ENCODE peak calls at places on chromosomes 11 and 22, in nine cellular contexts. M is body of pancreas, K is thyroid gland, O is fibroblast of lung, Y is lung, L is hepatocyte, T is psoas muscle, I is PC-3, S is MM.1S. B is an unnamed sample.

GRCh38 chr11:22566293-22566692 is 59.3 kb downstream of the FANCF start:
- DNase-seq in T (no peak), S (no peak), K (no peak), L (no peak), M (no peak), Y (no peak), I (no peak), O (no peak), B (peak; percentile 32)

GRCh38 chr22:23401910-23402274 is 178.2 kb downstream of the IGLL1 start:
- DNase-seq in T (no peak), O (no peak), S (no peak), Y (no peak), L (no peak), M (no peak), I (no peak), K (no peak), B (no peak)

GRCh38 chr22:46040471-46041465 is 63.8 kb upstream of the WNT7B start:
- DNase-seq in S (no peak), I (no peak), O (no peak), T (no peak), L (no peak), K (no peak), M (peak; percentile 68), Y (no peak), B (peak; percentile 48)

GRCh38 chr11:126127898-126128297 is 65.2 kb upstream of the CDON start:
- DNase-seq in S (no peak), K (peak; percentile 54), Y (no peak), I (no peak), O (no peak), M (no peak), L (no peak), T (no peak), B (no peak)

GRCh38 chr11:17257200-17257599 is 19.3 kb upstream of the NUCB2 start:
- DNase-seq in T (no peak), S (no peak), Y (no peak), I (peak; percentile 68), L (peak; percentile 18), O (peak; percentile 81), K (no peak), M (no peak), B (no peak)

GRCh38 chr22:48948575-48949170 is 879.0 kb downstream of the BRD1 start:
- DNase-seq in M (no peak), L (peak; percentile 1), S (no peak), Y (peak; percentile 22), K (no peak), O (no peak), I (no peak), T (no peak), B (peak; percentile 15)

GRCh38 chr11:122976396-122976733 is 5.3 kb downstream of the BSX start:
- DNase-seq in T (no peak), S (no peak), L (no peak), I (no peak), K (no peak), M (no peak), Y (no peak), O (no peak), B (peak; percentile 47)

GRCh38 chr11:48052183-48053040 is 72.1 kb downstream of the PTPRJ start:
- DNase-seq in L (peak; percentile 61), Y (peak; percentile 88), K (peak; percentile 99), T (no peak), S (no peak), I (peak; percentile 93), M (peak; percentile 68), O (peak; percentile 21), B (peak; percentile 45)

GRCh38 chr11:118851970-118852369 is 31.7 kb upstream of the CXCR5 start:
- DNase-seq in T (no peak), O (no peak), K (no peak), L (no peak), S (peak; percentile 78), I (no peak), Y (no peak), M (no peak), B (no peak)

GRCh38 chr22:46569055-46569847 is 31.8 kb upstream of the CELSR1 start:
- DNase-seq in S (no peak), Y (no peak), M (no peak), L (no peak), T (no peak), K (no peak), O (no peak), I (no peak), B (no peak)

GRCh38 chr11:106889718-106890117 is 128.6 kb downstream of the GUCY1A2 start:
- DNase-seq in L (no peak), S (no peak), I (no peak), M (no peak), K (no peak), T (no peak), O (no peak), Y (no peak), B (no peak)

GRCh38 chr11:59201376-59201775 is 11.4 kb downstream of the MPEG1 start:
- DNase-seq in K (no peak), I (peak; percentile 11), Y (no peak), T (no peak), O (no peak), S (no peak), M (no peak), L (no peak), B (peak; percentile 54)

DNA sequence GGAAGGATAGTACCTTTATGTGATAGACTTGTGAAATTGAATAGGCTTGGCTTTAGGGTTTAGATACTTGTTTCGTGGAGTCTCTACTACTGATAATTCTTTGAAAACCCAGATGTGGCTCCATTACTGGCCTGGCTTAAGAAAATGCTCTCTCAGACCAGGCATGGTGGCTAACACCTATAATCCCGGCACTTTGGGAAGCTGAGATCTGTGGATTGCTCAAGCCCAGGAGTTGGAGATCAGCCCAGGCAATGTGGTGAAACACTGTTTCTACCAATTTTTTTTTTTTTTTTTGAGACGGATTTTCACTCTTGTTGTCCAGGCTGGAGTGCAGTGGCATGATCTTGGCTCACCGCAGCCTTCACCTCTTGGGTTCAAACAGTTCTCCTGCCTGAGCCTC is 40.9 kb downstream of the ATG13 start:
- DNase-seq in Y (no peak), L (no peak), M (peak; percentile 27), I (no peak), S (no peak), O (peak; percentile 85), T (peak; percentile 70), K (peak; percentile 19), B (no peak)
- H3K36me3 ChIP-seq in Y (peaks cover 41% of the 10 kb centered on the region), L (peaks cover 4% of the 10 kb centered on the region), M (peaks cover 50% of the 10 kb centered on the region), I (peaks cover 17% of the 10 kb centered on the region), S (peaks cover 8% of the 10 kb centered on the region), O (peaks cover 2% of the 10 kb centered on the region), T (peaks cover 100% of the 10 kb centered on the region), K (peaks cover 67% of the 10 kb centered on the region), B (peaks cover 22% of the 10 kb centered on the region)

GRCh38 chr11:65890324-65891179 is at the start of gene CCDC85B:
- DNase-seq in K (peak; percentile 98), I (peak; percentile 99), L (peak; percentile 98), T (peak; percentile 99), S (peak; percentile 97), Y (peak; percentile 97), O (peak; percentile 97), M (peak; percentile 98), B (peak; percentile 99)
- H3K4me3 ChIP-seq in K (peak within 1 kb of the TSS; percentile 59), I (peak within 1 kb of the TSS; percentile 72), L (peak within 1 kb of the TSS; percentile 71), T (peak within 1 kb of the TSS; percentile 75), S (peak within 1 kb of the TSS; percentile 98), Y (peak within 1 kb of the TSS; percentile 64), O (peak within 1 kb of the TSS; percentile 73), M (peak within 1 kb of the TSS; percentile 58), B (peak within 1 kb of the TSS; percentile 95)

DNA sequence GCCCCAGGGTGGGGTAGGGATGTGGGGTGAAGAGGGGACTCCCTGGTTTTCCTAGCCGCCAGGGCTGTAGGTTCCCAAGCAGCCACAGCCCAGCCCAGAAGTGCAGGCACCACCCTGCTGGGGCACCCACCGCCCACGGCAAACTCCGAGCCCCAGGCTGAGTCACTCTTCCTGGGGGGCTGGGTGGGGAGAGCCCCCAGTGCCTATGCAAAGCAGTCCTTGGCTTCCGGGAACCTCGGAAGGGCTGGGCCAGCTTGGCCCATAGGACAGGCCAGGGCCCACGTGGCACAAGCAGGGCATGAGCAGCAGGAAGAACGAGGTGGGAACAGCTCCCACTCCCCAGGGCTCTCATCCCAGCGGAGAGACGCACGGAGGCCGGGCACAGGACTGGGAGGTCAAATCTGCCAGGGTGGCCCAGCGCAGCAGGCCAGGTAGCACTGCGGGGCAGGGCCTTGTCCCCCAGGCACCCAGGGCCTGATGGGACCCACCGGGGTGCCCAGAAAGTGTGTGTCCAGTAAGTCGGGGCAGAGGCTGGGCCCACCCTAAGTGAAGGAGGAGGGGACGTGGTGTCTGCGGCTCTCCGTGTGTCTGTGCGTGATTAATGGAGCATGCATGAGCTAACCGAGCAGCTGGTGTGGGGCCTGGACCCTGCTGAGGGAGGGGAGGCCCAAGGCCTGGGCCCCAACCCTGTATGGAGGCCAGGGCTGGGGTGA is 4.6 kb upstream of the IL17REL start:
- DNase-seq in L (peak; percentile 5), O (no peak), T (no peak), K (no peak), M (no peak), I (no peak), Y (no peak), S (no peak), B (peak; percentile 58)
- H3K27me3 ChIP-seq in L (peaks cover 25% of the 10 kb centered on the region), O (peaks cover 35% of the 10 kb centered on the region), T (peaks cover 53% of the 10 kb centered on the region), K (peaks cover 18% of the 10 kb centered on the region), M (no peaks in the 10 kb centered on the region), I (no peaks in the 10 kb centered on the region), Y (peaks cover 16% of the 10 kb centered on the region), S (peaks cover 75% of the 10 kb centered on the region), B (peaks cover 29% of the 10 kb centered on the region)

DNA sequence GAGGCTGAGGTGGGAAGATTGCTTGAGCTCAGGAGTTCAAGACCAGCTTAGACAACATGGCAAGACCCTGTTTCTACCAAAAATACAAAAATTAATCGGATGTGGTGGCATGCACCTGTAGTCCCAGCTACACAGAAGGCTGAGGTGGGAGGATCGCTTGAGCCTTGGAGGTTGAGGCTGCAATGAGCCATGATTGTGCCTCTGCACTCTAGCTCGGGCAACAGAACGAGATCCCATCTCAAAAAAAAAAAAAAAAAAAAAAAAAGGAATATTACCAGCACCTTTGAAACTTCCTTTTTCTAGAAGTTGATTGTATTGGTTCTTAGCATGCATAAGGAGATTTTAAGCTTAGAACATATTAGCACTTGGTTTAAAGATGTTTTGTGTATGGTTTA is 11.4 kb downstream of the CRKL start:
- DNase-seq in M (no peak), K (no peak), T (no peak), L (no peak), I (no peak), O (no peak), Y (no peak), S (no peak), B (no peak)
- H3K36me3 ChIP-seq in M (no peaks in the 10 kb centered on the region), K (no peaks in the 10 kb centered on the region), T (no peaks in the 10 kb centered on the region), L (no peaks in the 10 kb centered on the region), I (no peaks in the 10 kb centered on the region), O (no peaks in the 10 kb centered on the region), Y (peaks cover 1% of the 10 kb centered on the region), S (no peaks in the 10 kb centered on the region), B (no peaks in the 10 kb centered on the region)